ENCODE peak calls at places on chromosomes 7 and 10, in six cellular contexts. One of them, this sample, is unnamed.

GRCh38 chr10:26855186-26855585 is 5.6 kb downstream of the ABI1 start:
- DNase-seq in AG09309: peak; percentile 28
- DNase-seq in HL-60: no peak
- DNase-seq in upper lobe of right lung: no peak
- DNase-seq in choroid plexus epithelial cell: no peak
- DNase-seq in brain microvascular endothelial cell: no peak
- DNase-seq in this sample: no peak

GRCh38 chr7:139034855-139035587 is 821 bp downstream of the ZC3HAV1L start:
- DNase-seq in AG09309: no peak
- DNase-seq in HL-60: no peak
- DNase-seq in upper lobe of right lung: no peak
- DNase-seq in choroid plexus epithelial cell: peak; percentile 38
- DNase-seq in brain microvascular endothelial cell: peak; percentile 6
- DNase-seq in this sample: no peak

GRCh38 chr7:24129597-24129996 is 154.4 kb upstream of the NPY start:
- DNase-seq in AG09309: peak; percentile 8
- DNase-seq in HL-60: no peak
- DNase-seq in upper lobe of right lung: no peak
- DNase-seq in choroid plexus epithelial cell: no peak
- DNase-seq in brain microvascular endothelial cell: no peak
- DNase-seq in this sample: no peak

GRCh38 chr10:98528166-98528784 is 81.5 kb upstream of the HPS1 start:
- DNase-seq in AG09309: peak; percentile 34
- DNase-seq in HL-60: no peak
- DNase-seq in upper lobe of right lung: no peak
- DNase-seq in choroid plexus epithelial cell: no peak
- DNase-seq in brain microvascular endothelial cell: no peak
- DNase-seq in this sample: peak; percentile 10

GRCh38 chr7:107035446-107035845 is 9.1 kb upstream of the PRKAR2B start:
- DNase-seq in AG09309: peak; percentile 57
- DNase-seq in HL-60: no peak
- DNase-seq in upper lobe of right lung: no peak
- DNase-seq in choroid plexus epithelial cell: peak; percentile 88
- DNase-seq in brain microvascular endothelial cell: peak; percentile 87
- DNase-seq in this sample: peak; percentile 43

GRCh38 chr10:119343001-119343601 is 135.7 kb downstream of the GRK5 start:
- DNase-seq in AG09309: no peak
- DNase-seq in HL-60: no peak
- DNase-seq in upper lobe of right lung: peak; percentile 39
- DNase-seq in choroid plexus epithelial cell: no peak
- DNase-seq in brain microvascular endothelial cell: no peak
- DNase-seq in this sample: no peak

GRCh38 chr10:77467422-77467963 is 170.1 kb downstream of the KCNMA1 start:
- DNase-seq in AG09309: no peak
- DNase-seq in HL-60: no peak
- DNase-seq in upper lobe of right lung: no peak
- DNase-seq in choroid plexus epithelial cell: no peak
- DNase-seq in brain microvascular endothelial cell: no peak
- DNase-seq in this sample: no peak

GRCh38 chr7:112211348-112211907 is 4.9 kb downstream of the ZNF277 start:
- DNase-seq in AG09309: no peak
- DNase-seq in HL-60: no peak
- DNase-seq in upper lobe of right lung: no peak
- DNase-seq in choroid plexus epithelial cell: peak; percentile 71
- DNase-seq in brain microvascular endothelial cell: no peak
- DNase-seq in this sample: no peak

GRCh38 chr7:47373871-47374451 is 207.9 kb downstream of the TNS3 start:
- DNase-seq in AG09309: no peak
- DNase-seq in HL-60: no peak
- DNase-seq in upper lobe of right lung: peak; percentile 21
- DNase-seq in choroid plexus epithelial cell: no peak
- DNase-seq in brain microvascular endothelial cell: no peak
- DNase-seq in this sample: no peak

GRCh38 chr7:150313870-150314269 is 9.3 kb upstream of the LRRC61 start:
- DNase-seq in AG09309: no peak
- DNase-seq in HL-60: no peak
- DNase-seq in upper lobe of right lung: no peak
- DNase-seq in choroid plexus epithelial cell: no peak
- DNase-seq in brain microvascular endothelial cell: no peak
- DNase-seq in this sample: no peak

GRCh38 chr10:89202033-89202425 is 5.1 kb downstream of the CH25H start:
- DNase-seq in AG09309: no peak
- DNase-seq in HL-60: no peak
- DNase-seq in upper lobe of right lung: no peak
- DNase-seq in choroid plexus epithelial cell: no peak
- DNase-seq in brain microvascular endothelial cell: no peak
- DNase-seq in this sample: no peak

DNA sequence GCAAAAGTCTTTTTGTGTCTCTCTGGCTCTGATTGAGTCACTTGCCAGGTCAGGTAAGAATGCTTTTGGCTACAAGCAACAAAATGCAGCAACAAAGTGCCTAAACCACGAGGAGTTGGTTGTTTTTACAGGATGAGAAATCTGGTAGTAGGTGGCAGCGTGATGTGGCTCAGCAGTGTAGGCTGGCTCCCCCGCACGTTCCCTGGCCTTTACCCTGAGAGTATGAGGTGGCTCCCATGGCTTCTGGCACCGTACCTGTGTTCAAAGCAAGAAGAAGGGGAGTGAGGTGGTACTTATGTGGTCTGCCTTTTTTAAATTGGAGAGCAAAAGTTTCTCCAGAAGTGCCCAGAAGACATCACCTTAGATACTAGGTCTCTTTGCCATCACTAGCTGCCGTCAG is 11.7 kb downstream of the PRKRIP1 start:
- DNase-seq in AG09309: no peak
- DNase-seq in HL-60: no peak
- DNase-seq in upper lobe of right lung: no peak
- DNase-seq in choroid plexus epithelial cell: no peak
- DNase-seq in brain microvascular endothelial cell: no peak
- DNase-seq in this sample: no peak
- TF ChIP-seq CTCF in AG09309: no peak
- TF ChIP-seq CTCF in HL-60: no peak
- TF ChIP-seq CTCF in upper lobe of right lung: no peak
- TF ChIP-seq CTCF in choroid plexus epithelial cell: no peak
- TF ChIP-seq CTCF in brain microvascular endothelial cell: no peak
- TF ChIP-seq CTCF in this sample: no peak

GRCh38 chr7:95596183-95597135 is at the start of gene PDK4:
- DNase-seq in AG09309: no peak
- DNase-seq in HL-60: no peak
- DNase-seq in upper lobe of right lung: peak; percentile 96
- DNase-seq in choroid plexus epithelial cell: peak; percentile 88
- DNase-seq in brain microvascular endothelial cell: peak; percentile 42
- DNase-seq in this sample: no peak
- H3K4me3 ChIP-seq in AG09309: peak within 1 kb of the TSS; percentile 68
- H3K4me3 ChIP-seq in HL-60: peak within 1 kb of the TSS; percentile 32
- H3K4me3 ChIP-seq in upper lobe of right lung: peak within 1 kb of the TSS; percentile 76
- H3K4me3 ChIP-seq in choroid plexus epithelial cell: peak within 1 kb of the TSS; percentile 74
- H3K4me3 ChIP-seq in brain microvascular endothelial cell: peak within 1 kb of the TSS; percentile 77
- H3K4me3 ChIP-seq in this sample: peak within 1 kb of the TSS; percentile 43

DNA sequence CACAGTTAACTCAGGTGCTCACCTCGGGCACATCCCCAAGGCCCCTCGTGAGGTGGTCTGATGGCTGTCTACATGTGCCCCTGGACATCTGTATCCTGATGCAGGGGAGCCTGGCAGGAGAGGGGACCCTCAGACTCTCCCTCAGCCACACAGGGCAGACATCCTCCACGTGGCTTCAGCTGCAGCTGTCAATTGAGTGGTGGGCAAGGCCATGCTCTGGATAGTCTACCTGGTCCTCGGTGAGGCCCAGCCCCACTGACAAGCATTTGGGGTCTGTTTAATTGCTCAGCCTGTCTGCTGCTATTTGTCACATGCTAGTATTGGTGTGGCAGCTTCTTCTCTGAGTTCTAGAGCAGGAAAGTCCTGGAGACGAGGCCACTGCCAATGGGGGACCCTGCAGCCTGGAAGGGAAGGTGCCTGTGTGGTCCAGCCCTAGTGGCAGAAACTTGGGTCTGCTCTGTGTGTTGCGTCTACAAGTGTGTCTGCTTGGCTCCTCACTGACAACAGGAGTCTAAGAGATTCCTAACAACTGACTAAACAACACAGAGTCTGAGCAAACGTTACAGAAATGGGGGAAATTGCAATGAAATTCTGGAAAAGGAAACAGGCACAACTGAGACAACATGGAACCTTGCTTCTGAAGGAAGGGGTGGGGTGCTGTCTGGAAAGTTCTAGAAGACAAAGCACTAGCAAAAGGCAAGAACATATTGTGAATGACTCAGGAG is 59.3 kb upstream of the IGFBP3 start:
- DNase-seq in AG09309: no peak
- DNase-seq in HL-60: no peak
- DNase-seq in upper lobe of right lung: no peak
- DNase-seq in choroid plexus epithelial cell: peak; percentile 57
- DNase-seq in brain microvascular endothelial cell: peak; percentile 76
- DNase-seq in this sample: no peak
- TF ChIP-seq CTCF in AG09309: peak; percentile 37
- TF ChIP-seq CTCF in HL-60: no peak
- TF ChIP-seq CTCF in upper lobe of right lung: no peak
- TF ChIP-seq CTCF in choroid plexus epithelial cell: peak; percentile 33
- TF ChIP-seq CTCF in brain microvascular endothelial cell: peak; percentile 43
- TF ChIP-seq CTCF in this sample: no peak

GRCh38 chr7:55540226-55540858 is 32.0 kb downstream of the VOPP1 start:
- DNase-seq in AG09309: no peak
- DNase-seq in HL-60: no peak
- DNase-seq in upper lobe of right lung: no peak
- DNase-seq in choroid plexus epithelial cell: no peak
- DNase-seq in brain microvascular endothelial cell: no peak
- DNase-seq in this sample: no peak

GRCh38 chr7:55536619-55537457 is 35.5 kb downstream of the VOPP1 start:
- DNase-seq in AG09309: no peak
- DNase-seq in HL-60: no peak
- DNase-seq in upper lobe of right lung: no peak
- DNase-seq in choroid plexus epithelial cell: no peak
- DNase-seq in brain microvascular endothelial cell: no peak
- DNase-seq in this sample: no peak

GRCh38 chr7:55537458-55537825 is 34.9 kb downstream of the VOPP1 start:
- DNase-seq in AG09309: no peak
- DNase-seq in HL-60: no peak
- DNase-seq in upper lobe of right lung: no peak
- DNase-seq in choroid plexus epithelial cell: no peak
- DNase-seq in brain microvascular endothelial cell: no peak
- DNase-seq in this sample: no peak

GRCh38 chr7:55539380-55539779 is 32.9 kb downstream of the VOPP1 start:
- DNase-seq in AG09309: no peak
- DNase-seq in HL-60: no peak
- DNase-seq in upper lobe of right lung: no peak
- DNase-seq in choroid plexus epithelial cell: no peak
- DNase-seq in brain microvascular endothelial cell: no peak
- DNase-seq in this sample: no peak

DNA sequence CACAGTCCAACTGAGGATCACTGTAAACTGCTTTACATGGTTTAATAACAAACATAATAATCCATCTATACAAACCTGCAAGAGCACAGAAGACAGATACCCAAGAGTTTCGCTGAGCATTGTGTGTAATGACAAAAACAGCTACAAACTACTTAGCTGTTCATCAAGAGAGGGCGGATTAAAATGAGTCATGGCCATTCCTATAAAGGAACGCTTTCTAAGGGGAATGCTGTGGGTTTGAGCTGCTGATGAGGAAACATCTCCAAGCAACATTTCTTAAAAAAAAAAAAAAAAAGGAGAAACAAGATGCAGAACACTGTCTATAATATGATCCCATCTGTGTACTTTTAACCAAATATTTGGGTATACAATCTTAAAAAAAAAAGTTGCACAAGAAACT is 33.8 kb downstream of the VOPP1 start:
- DNase-seq in AG09309: peak; percentile 85
- DNase-seq in HL-60: no peak
- DNase-seq in upper lobe of right lung: no peak
- DNase-seq in choroid plexus epithelial cell: peak; percentile 95
- DNase-seq in brain microvascular endothelial cell: peak; percentile 83
- DNase-seq in this sample: peak; percentile 67
- H3K4me3 ChIP-seq in AG09309: no peak overlapping the region
- H3K4me3 ChIP-seq in HL-60: no peak overlapping the region
- H3K4me3 ChIP-seq in upper lobe of right lung: no peak overlapping the region
- H3K4me3 ChIP-seq in choroid plexus epithelial cell: no peak overlapping the region
- H3K4me3 ChIP-seq in brain microvascular endothelial cell: no peak overlapping the region
- H3K4me3 ChIP-seq in this sample: no peak overlapping the region

GRCh38 chr10:71302451-71302850 is 16.6 kb upstream of the SLC29A3 start:
- DNase-seq in AG09309: no peak
- DNase-seq in HL-60: no peak
- DNase-seq in upper lobe of right lung: no peak
- DNase-seq in choroid plexus epithelial cell: no peak
- DNase-seq in brain microvascular endothelial cell: no peak
- DNase-seq in this sample: no peak

GRCh38 chr10:71301371-71301916 is 17.6 kb upstream of the SLC29A3 start:
- DNase-seq in AG09309: no peak
- DNase-seq in HL-60: no peak
- DNase-seq in upper lobe of right lung: no peak
- DNase-seq in choroid plexus epithelial cell: no peak
- DNase-seq in brain microvascular endothelial cell: no peak
- DNase-seq in this sample: no peak

GRCh38 chr10:71302874-71303568 is 16.0 kb upstream of the SLC29A3 start:
- DNase-seq in AG09309: no peak
- DNase-seq in HL-60: no peak
- DNase-seq in upper lobe of right lung: no peak
- DNase-seq in choroid plexus epithelial cell: peak; percentile 81
- DNase-seq in brain microvascular endothelial cell: peak; percentile 40
- DNase-seq in this sample: no peak

GRCh38 chr10:71300555-71301370 is 18.3 kb upstream of the SLC29A3 start:
- DNase-seq in AG09309: no peak
- DNase-seq in HL-60: no peak
- DNase-seq in upper lobe of right lung: no peak
- DNase-seq in choroid plexus epithelial cell: no peak
- DNase-seq in brain microvascular endothelial cell: no peak
- DNase-seq in this sample: no peak

DNA sequence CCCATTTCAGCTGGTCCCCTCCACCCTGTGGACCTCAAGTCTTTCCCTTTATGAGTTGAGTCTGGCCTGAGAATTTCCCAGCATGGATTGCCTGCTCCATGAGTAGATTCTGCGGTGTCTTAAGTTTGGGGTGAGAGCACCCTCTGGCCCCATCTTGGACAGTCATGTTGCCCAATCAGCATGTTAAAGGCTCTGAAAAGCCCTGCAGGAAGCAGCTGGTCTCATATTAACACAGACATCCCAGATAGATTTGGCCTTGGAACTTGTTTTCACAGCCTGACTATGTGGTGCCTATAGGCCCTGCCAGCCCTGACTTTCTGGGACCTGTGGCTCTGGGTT is 15.5 kb upstream of the SLC29A3 start:
- DNase-seq in AG09309: no peak
- DNase-seq in HL-60: no peak
- DNase-seq in upper lobe of right lung: no peak
- DNase-seq in choroid plexus epithelial cell: no peak
- DNase-seq in brain microvascular endothelial cell: no peak
- DNase-seq in this sample: no peak
- TF ChIP-seq CTCF in AG09309: no peak
- TF ChIP-seq CTCF in HL-60: no peak
- TF ChIP-seq CTCF in upper lobe of right lung: no peak
- TF ChIP-seq CTCF in choroid plexus epithelial cell: no peak
- TF ChIP-seq CTCF in brain microvascular endothelial cell: no peak
- TF ChIP-seq CTCF in this sample: no peak

This sample was measured in HFF-Myc.